ENCODE peak calls at places on chromosomes 12 and 14, in four cellular contexts. H is testis, T is Peyer's patch, K is esophagus muscularis mucosa. V is an unnamed sample. For H3K36me3, the result is how much of the 10 kb centered on the place peaks cover.

GRCh38 chr14:100529561-100530031 is 57.6 kb downstream of the BEGAIN start:
- DNase-seq in H (peak), T (peak), K (peak), V (no peak)

GRCh38 chr12:55830601-55831406 is 1.4 kb upstream of the DNAJC14 start:
- DNase-seq in H (peak), T (peak), K (peak), V (peak)

GRCh38 chr12:92299744-92300143 is 154.1 kb upstream of the BTG1 start:
- DNase-seq in H (no peak), T (no peak), K (no peak), V (no peak)

GRCh38 chr14:73802431-73803188 is 49.0 kb upstream of the PTGR2 start:
- DNase-seq in H (no peak), T (peak), K (no peak), V (no peak)

GRCh38 chr14:99675951-99676350 is 8.1 kb upstream of the CYP46A1 start:
- DNase-seq in H (no peak), T (no peak), K (no peak), V (no peak)

GRCh38 chr12:49962861-49963765 is 1.4 kb downstream of the AQP5 start:
- DNase-seq in H (peak), T (no peak), K (no peak), V (no peak)

GRCh38 chr14:93582516-93582915 is 151.8 kb downstream of the UNC79 start:
- DNase-seq in H (no peak), T (no peak), K (peak), V (no peak)

GRCh38 chr14:100724061-100724460 is 2.6 kb upstream of the DLK1 start:
- DNase-seq in H (no peak), T (no peak), K (no peak), V (no peak)

GRCh38 chr14:63670692-63671091 is 29.0 kb upstream of the WDR89 start:
- DNase-seq in H (no peak), T (no peak), K (no peak), V (no peak)

GRCh38 chr14:99237288-99237687 is 34.7 kb downstream of the BCL11B start:
- DNase-seq in H (no peak), T (no peak), K (no peak), V (no peak)

GRCh38 chr14:94129758-94130414 is 482 bp upstream of the IFI27L2 start:
- DNase-seq in H (peak), T (no peak), K (peak), V (peak)

GRCh38 chr14:69779088-69779487 is 12.1 kb downstream of the SRSF5 start:
- DNase-seq in H (no peak), T (no peak), K (no peak), V (no peak)
- TF ChIP-seq POLR2A in H (no peak), T (no peak), K (no peak), V (no peak)

DNA sequence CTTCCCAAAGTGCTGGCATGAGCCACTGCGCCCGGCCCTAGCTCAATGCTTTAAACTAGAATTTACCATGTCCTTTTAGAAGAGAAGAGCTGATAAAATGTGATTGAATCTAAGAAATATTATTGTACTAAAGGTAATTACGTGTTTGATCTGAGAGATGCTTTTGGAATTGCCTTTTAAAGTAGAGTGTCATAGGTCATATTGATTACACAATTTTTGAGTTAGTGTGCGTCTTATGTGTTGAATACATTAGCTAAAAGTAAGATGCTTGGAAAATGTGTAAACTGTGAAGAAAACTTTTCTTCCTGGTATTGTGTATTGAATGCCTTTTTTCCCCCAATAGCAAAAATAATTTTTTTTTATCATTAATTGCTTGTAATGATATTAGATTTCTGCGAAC is 41.7 kb downstream of the MIA2 start:
- DNase-seq in H (no peak), T (no peak), K (no peak), V (no peak)
- H3K36me3 ChIP-seq in H (under half), T (under half), K (under half), V (under half)

DNA sequence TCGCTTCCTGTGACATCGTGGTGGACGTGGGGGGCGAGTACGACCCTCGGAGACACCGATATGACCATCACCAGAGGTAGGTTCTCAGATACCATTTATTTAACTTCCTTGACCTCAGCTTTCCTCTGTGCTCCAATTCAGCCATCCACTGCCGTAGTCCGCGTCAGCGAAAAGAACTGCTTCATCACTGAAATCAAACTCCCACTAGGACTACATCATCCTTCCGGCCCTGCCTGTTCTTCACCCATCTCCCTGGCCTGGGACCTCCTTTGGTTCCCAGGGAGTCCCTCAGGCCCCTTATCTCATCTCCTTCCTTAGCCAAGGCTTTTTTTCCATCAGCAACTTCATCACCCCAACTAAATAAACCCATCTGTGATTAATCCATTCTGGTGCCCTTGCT is 692 bp downstream of the MYG1 start:
- DNase-seq in H (no peak), T (no peak), K (no peak), V (no peak)
- TF ChIP-seq POLR2A in H (no peak), T (no peak), K (no peak), V (no peak)

GRCh38 chr12:119691202-119691846 is 23.4 kb downstream of the PRKAB1 start:
- DNase-seq in H (no peak), T (no peak), K (no peak), V (no peak)
- H3K36me3 ChIP-seq in H (under half), T (under half), K (under half), V (under half)

GRCh38 chr14:96797188-96797942 is at the start of gene VRK1:
- DNase-seq in H (peak), T (peak), K (peak), V (peak)
- TF ChIP-seq POLR2A in H (no peak), T (no peak), K (no peak), V (no peak)

DNA sequence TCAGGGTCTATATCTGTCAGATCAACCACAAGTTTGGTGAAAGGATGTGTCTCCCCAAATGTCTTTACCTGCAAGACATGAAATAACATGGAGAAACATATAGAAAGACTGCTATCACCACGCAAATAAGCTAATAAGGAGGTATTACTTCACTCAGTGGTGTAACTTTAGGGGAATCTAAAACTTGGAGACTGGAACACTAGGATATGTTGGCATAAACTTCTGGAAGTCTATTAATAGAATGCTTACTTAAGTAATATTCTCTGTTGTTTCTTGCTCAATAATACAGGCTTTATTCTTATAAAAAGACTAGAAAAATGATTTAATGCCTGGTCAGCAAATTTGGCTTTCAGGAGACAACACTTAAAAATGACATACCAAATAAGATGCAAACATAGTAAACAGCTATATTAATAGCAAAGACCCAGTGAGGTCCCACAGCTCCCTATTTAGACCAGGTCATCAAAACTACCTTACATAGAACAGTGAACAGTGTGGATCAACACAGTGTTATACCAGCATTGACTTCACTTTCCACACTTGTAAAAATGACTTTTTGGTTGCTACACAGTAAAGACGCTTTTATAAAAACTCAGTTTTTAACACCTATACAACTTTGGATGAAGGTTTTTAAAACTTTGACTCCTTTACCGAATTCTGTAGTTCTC is 18.9 kb upstream of the HAL start:
- DNase-seq in H (no peak), T (no peak), K (no peak), V (no peak)
- H3K36me3 ChIP-seq in H (under half), T (under half), K (under half), V (under half)

GRCh38 chr12:109277899-109278762 is 31.0 kb downstream of the FOXN4 start:
- DNase-seq in H (peak), T (no peak), K (no peak), V (peak)
- TF ChIP-seq POLR2A in H (no peak), T (no peak), K (no peak), V (no peak)

DNA sequence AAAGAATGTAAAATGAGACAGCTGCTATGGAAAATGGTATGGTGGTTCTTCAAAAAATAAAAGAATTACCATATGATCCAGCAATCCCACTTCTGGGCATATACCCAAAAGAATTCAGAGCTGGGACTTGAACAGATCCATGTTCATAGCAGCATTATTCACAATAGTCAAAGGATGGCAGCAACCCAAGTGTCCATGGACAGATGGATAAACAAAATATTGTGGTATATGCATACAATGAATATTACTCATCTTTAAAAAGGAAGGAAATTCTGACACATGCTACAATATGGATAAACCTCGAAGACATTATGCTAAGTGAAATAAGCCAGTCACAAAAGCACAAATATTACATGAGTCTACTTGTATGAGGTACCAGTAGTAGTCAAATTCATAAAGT is 9.1 kb downstream of the RAB2B start:
- DNase-seq in H (no peak), T (no peak), K (no peak), V (no peak)
- H3K36me3 ChIP-seq in H (under half), T (under half), K (under half), V (under half)

DNA sequence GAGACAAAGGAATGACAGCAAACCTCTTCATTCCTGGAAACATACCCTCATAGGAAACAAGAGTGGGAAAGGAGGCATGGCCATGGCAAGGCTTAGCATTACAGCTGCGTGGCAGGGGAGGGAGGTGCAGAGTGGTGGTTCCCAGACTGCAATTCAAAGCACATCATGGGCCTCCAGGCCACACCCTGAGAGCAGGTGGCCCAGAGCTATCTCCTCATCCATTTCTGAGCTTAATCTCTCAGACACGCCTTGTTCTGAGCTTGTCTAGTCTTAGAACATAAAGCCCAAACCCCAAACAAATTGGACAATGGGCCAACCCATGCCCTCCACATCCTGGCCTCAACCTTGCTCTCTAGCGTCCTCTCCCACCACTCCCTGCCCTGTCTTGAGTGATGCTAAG is 5.9 kb upstream of the KRT3 start:
- DNase-seq in H (no peak), T (no peak), K (no peak), V (no peak)
- TF ChIP-seq POLR2A in H (no peak), T (no peak), K (no peak), V (no peak)

DNA sequence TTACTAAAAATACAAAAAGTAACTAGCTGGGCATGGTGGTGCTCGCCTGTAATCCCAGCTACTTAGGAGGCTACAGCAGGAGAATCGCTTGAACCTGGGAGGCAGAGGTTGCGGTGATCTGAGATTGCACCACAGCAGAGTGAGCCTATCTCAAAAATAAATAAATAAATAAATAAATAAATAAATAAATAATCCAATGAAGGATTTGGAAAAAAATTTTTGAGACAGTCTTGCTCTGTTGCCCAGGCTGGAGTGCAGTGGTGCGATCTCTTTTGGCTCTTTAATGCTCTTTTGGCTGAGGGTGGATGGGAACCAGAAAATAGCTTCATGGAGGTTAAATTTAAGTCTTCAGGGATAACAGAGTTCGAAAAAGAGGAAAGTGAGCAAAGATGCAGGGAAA is 11.7 kb downstream of the ATP5MC2 start:
- DNase-seq in H (no peak), T (no peak), K (no peak), V (no peak)
- H3K36me3 ChIP-seq in H (under half), T (under half), K (under half), V (under half)